ENCODE peak calls at places on chromosomes 3 and 15, in five cellular contexts. F is AG04450; V is LNCaP clone FGC; X is stimulated activated naive CD8-positive, alpha-beta T cell treated with anti-CD3 and anti-CD28 coated beads, Interleukin-15, amount 100 ng/mL, for 72 hours; L is GM06990. T is an unnamed sample.

GRCh38 chr15:29675791-29676301 is 146.4 kb downstream of the TJP1 start:
- DNase-seq in V (no peak), F (no peak), L (no peak), X (no peak), T (no peak)

GRCh38 chr3:99645277-99646106 is 7.1 kb downstream of the COL8A1 start:
- DNase-seq in X (no peak), F (no peak), L (no peak), V (no peak), T (peak)

GRCh38 chr15:56821721-56822425 is 88.6 kb upstream of the ZNF280D start:
- DNase-seq in V (peak), X (peak), L (peak), F (peak), T (peak)

GRCh38 chr3:114299421-114299820 is 5.6 kb downstream of the TIGIT start:
- DNase-seq in X (no peak), V (peak), L (no peak), F (no peak), T (peak)

GRCh38 chr3:115448856-115449255 is 174.5 kb upstream of the GAP43 start:
- DNase-seq in X (no peak), V (no peak), L (no peak), F (no peak), T (no peak)

GRCh38 chr3:59563966-59564365 is 514.1 kb upstream of the CFAP20DC start:
- DNase-seq in V (no peak), F (no peak), L (no peak), X (no peak), T (no peak)

GRCh38 chr3:150242220-150242938 is 165.7 kb upstream of the TSC22D2 start:
- DNase-seq in L (no peak), F (peak), X (no peak), V (no peak), T (no peak)

GRCh38 chr3:134600166-134600670 is 50.6 kb downstream of the KY start:
- DNase-seq in V (no peak), F (no peak), L (no peak), X (no peak), T (no peak)

GRCh38 chr3:94115482-94115881 is 52.6 kb downstream of the NSUN3 start:
- DNase-seq in X (no peak), F (peak), V (peak), L (no peak), T (peak)

GRCh38 chr3:36786921-36787890 is 22.9 kb upstream of the DCLK3 start:
- DNase-seq in L (no peak), V (no peak), X (no peak), F (no peak), T (no peak)

GRCh38 chr15:74835312-74835823 is 7.6 kb downstream of the ULK3 start:
- DNase-seq in V (no peak), F (no peak), X (peak), L (no peak), T (peak)

GRCh38 chr3:143811602-143812001 is 36.7 kb downstream of the SLC9A9 start:
- DNase-seq in X (no peak), F (no peak), V (no peak), L (no peak), T (no peak)

GRCh38 chr3:45719761-45720487 is 30.7 kb downstream of the SACM1L start:
- DNase-seq in L (no peak), V (no peak), F (peak), X (no peak), T (no peak)

GRCh38 chr3:11709782-11710181 is 66.1 kb upstream of the VGLL4 start:
- DNase-seq in V (no peak), X (no peak), F (no peak), L (no peak), T (no peak)

GRCh38 chr3:181948286-181948685 is 236.6 kb downstream of the SOX2 start:
- DNase-seq in F (no peak), X (no peak), L (no peak), V (no peak), T (peak)

GRCh38 chr3:15460891-15461524 is 33.6 kb downstream of the EAF1 start:
- DNase-seq in V (no peak), F (no peak), X (no peak), L (no peak), T (no peak)

GRCh38 chr3:141960731-141961130 is 84.3 kb downstream of the ATP1B3 start:
- DNase-seq in V (no peak), X (no peak), F (no peak), L (no peak), T (no peak)

GRCh38 chr3:190092250-190092649 is 28.4 kb downstream of the P3H2 start:
- DNase-seq in V (no peak), X (no peak), F (peak), L (peak), T (no peak)

GRCh38 chr3:10672422-10672821 is 143.6 kb upstream of the SLC6A11 start:
- DNase-seq in F (no peak), L (no peak), X (no peak), V (peak), T (no peak)

GRCh38 chr3:79086514-79086913 is 681.3 kb downstream of the ROBO1 start:
- DNase-seq in F (peak), V (peak), L (no peak), X (peak), T (peak)

GRCh38 chr3:66406186-66406585 is 94.6 kb downstream of the LRIG1 start:
- DNase-seq in L (no peak), F (no peak), V (no peak), X (no peak), T (no peak)

GRCh38 chr3:129549006-129549800 is 6.2 kb downstream of the H1-8 start:
- DNase-seq in F (no peak), L (no peak), V (no peak), X (no peak), T (no peak)

T was measured in SK-MEL-5.